ENCODE peak calls at places on chromosomes 4 and X, in nine cellular contexts. A is tibial nerve, Y is endothelial cell of umbilical vein, J is K562, Q is stomach, I is ovary, C is breast epithelium, B is lower leg skin, G is esophagus muscularis mucosa. P is an unnamed sample.

GRCh38 chr4:85600501-85600900 is 125.6 kb downstream of the ARHGAP24 start:
- DNase-seq in A (no peak), Y (no peak), J (no peak), Q (no peak), I (no peak), C (no peak), B (no peak), G (no peak), P (no peak)

GRCh38 chrX:136170109-136170800 is 22.9 kb downstream of the FHL1 start:
- DNase-seq in A (no peak), Y (peak), J (no peak), Q (no peak), I (no peak), C (no peak), B (no peak), G (no peak), P (no peak)

GRCh38 chr4:84965558-84966381 is 720 bp downstream of the WDFY3 start:
- DNase-seq in A (no peak), Y (peak), J (peak), Q (peak), I (peak), C (no peak), B (no peak), G (no peak), P (no peak)

GRCh38 chrX:44828008-44828605 is 15.7 kb upstream of the DUSP21 start:
- DNase-seq in A (no peak), Y (peak), J (no peak), Q (no peak), I (no peak), C (no peak), B (no peak), G (no peak), P (peak)

GRCh38 chrX:18725316-18725943 is 18.0 kb downstream of the PPEF1 start:
- DNase-seq in A (no peak), Y (no peak), J (no peak), Q (no peak), I (no peak), C (no peak), B (no peak), G (no peak), P (no peak)

GRCh38 chr4:41448935-41449334 is 89.0 kb upstream of the LIMCH1 start:
- DNase-seq in A (peak), Y (no peak), J (no peak), Q (no peak), I (peak), C (no peak), B (no peak), G (no peak), P (peak)

GRCh38 chr4:126888968-126889367 is 743.8 kb upstream of the INTU start:
- DNase-seq in A (no peak), Y (no peak), J (no peak), Q (no peak), I (no peak), C (no peak), B (no peak), G (no peak), P (no peak)

GRCh38 chr4:85498068-85498733 is 23.3 kb downstream of the ARHGAP24 start:
- DNase-seq in A (no peak), Y (no peak), J (no peak), Q (peak), I (no peak), C (no peak), B (peak), G (no peak), P (no peak)

GRCh38 chr4:159281781-159282180 is 178.9 kb downstream of the RAPGEF2 start:
- DNase-seq in A (no peak), Y (no peak), J (no peak), Q (no peak), I (no peak), C (no peak), B (no peak), G (no peak), P (no peak)

GRCh38 chrX:101408530-101408836 is 461 bp downstream of the HNRNPH2 start:
- DNase-seq in A (no peak), Y (no peak), J (peak), Q (no peak), I (no peak), C (no peak), B (no peak), G (no peak), P (no peak)

GRCh38 chrX:101409043-101409442 is 1.0 kb downstream of the HNRNPH2 start:
- DNase-seq in A (no peak), Y (no peak), J (no peak), Q (no peak), I (no peak), C (no peak), B (no peak), G (no peak), P (no peak)

GRCh38 chrX:101410461-101410860 is 2.4 kb downstream of the HNRNPH2 start:
- DNase-seq in A (no peak), Y (no peak), J (no peak), Q (no peak), I (no peak), C (no peak), B (no peak), G (no peak), P (no peak)

GRCh38 chrX:101407167-101407747 is 468 bp downstream of the GLA start:
- DNase-seq in A (no peak), Y (no peak), J (no peak), Q (no peak), I (no peak), C (no peak), B (no peak), G (no peak), P (no peak)

DNA sequence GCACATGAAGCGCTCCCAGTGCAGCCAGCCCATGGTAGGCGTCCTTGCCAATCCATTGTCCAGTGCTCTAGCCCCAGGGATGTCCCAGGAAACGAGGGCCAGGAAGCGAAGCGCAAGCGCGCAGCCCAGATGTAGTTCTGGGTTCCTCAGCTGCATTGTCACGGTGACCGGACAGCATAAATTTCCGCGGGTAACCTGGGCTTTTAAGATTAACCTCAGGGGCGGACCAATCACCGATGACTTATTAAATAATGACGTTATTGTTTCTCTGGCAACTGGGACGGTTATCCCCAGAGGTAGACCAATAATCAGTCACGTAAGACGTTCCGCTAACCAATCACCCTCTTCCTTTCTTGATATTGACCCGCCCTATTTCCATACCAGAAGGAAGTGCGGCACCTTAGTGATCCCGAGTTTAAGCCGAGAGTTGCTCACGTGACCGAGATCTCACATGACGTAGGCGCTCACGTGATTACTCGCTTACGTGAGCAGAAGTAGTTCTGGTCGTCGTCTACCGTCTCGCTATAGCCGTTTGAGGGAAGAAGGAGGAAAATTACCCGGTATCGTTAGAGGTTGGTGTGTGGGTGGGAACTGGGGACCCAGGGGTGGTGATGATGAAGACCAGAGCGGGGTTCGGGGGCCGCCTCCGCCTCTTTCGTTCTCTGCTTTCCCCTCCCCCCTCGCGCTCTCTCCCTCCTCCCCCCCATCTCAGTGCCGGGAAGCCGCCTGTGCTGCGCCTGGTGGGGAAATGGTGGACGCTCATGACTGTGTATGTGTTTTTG is at the start of the genes GLA and HNRNPH2:
- DNase-seq in A (peak), Y (peak), J (peak), Q (peak), I (peak), C (peak), B (peak), G (peak), P (peak)
- TF ChIP-seq POLR2A in A (peak), Y (no peak), J (peak), Q (no peak), I (peak), C (peak), B (peak), G (peak), P (peak)

GRCh38 chrX:40106677-40107290 is 9.0 kb upstream of the BCOR start:
- DNase-seq in A (no peak), Y (no peak), J (no peak), Q (no peak), I (peak), C (no peak), B (no peak), G (no peak), P (no peak)

GRCh38 chrX:40107291-40108083 is 9.7 kb upstream of the BCOR start:
- DNase-seq in A (no peak), Y (peak), J (no peak), Q (peak), I (peak), C (no peak), B (no peak), G (no peak), P (no peak)

GRCh38 chrX:40108084-40108958 is 10.6 kb upstream of the BCOR start:
- DNase-seq in A (no peak), Y (peak), J (no peak), Q (peak), I (peak), C (no peak), B (no peak), G (no peak), P (no peak)

GRCh38 chrX:40109288-40110008 is 11.7 kb upstream of the BCOR start:
- DNase-seq in A (no peak), Y (peak), J (peak), Q (peak), I (peak), C (no peak), B (no peak), G (no peak), P (no peak)

GRCh38 chrX:40108959-40109287 is 11.2 kb upstream of the BCOR start:
- DNase-seq in A (no peak), Y (peak), J (peak), Q (peak), I (peak), C (peak), B (peak), G (no peak), P (no peak)
- TF ChIP-seq POLR2A in A (peak), Y (no peak), J (no peak), Q (no peak), I (peak), C (no peak), B (no peak), G (peak), P (peak)

GRCh38 chrX:47313056-47313455 is 57.3 kb upstream of the ZNF157 start:
- DNase-seq in A (no peak), Y (no peak), J (no peak), Q (peak), I (no peak), C (no peak), B (no peak), G (no peak), P (no peak)

GRCh38 chrX:47311857-47312774 is 58.3 kb upstream of the ZNF157 start:
- DNase-seq in A (peak), Y (peak), J (peak), Q (peak), I (peak), C (no peak), B (no peak), G (no peak), P (peak)

GRCh38 chrX:47321978-47322377 is 48.4 kb upstream of the ZNF157 start:
- DNase-seq in A (no peak), Y (no peak), J (no peak), Q (no peak), I (peak), C (no peak), B (no peak), G (no peak), P (no peak)

GRCh38 chrX:47321386-47321785 is 49.0 kb upstream of the ZNF157 start:
- DNase-seq in A (peak), Y (peak), J (peak), Q (no peak), I (peak), C (no peak), B (no peak), G (no peak), P (no peak)

GRCh38 chrX:47316276-47317025 is 53.9 kb upstream of the ZNF157 start:
- DNase-seq in A (no peak), Y (peak), J (no peak), Q (peak), I (no peak), C (no peak), B (no peak), G (no peak), P (no peak)
- TF ChIP-seq POLR2A in A (no peak), Y (no peak), J (no peak), Q (no peak), I (no peak), C (no peak), B (no peak), G (no peak), P (no peak)

GRCh38 chr4:6183740-6184139 is 16.6 kb downstream of the JAKMIP1 start:
- DNase-seq in A (no peak), Y (no peak), J (no peak), Q (no peak), I (no peak), C (no peak), B (no peak), G (no peak), P (no peak)
- TF ChIP-seq POLR2A in A (no peak), Y (no peak), J (no peak), Q (no peak), I (no peak), C (no peak), B (no peak), G (no peak), P (no peak)

P was measured in H54.